ENCODE peak calls at places on chromosome 7, in four cellular contexts. R, A, X and N are unnamed samples.

GRCh38 chr7:40332516-40332915 is 197.7 kb downstream of the SUGCT start:
- DNase-seq in R (no peak), A (no peak), X (no peak), N (no peak)

GRCh38 chr7:4191046-4191445 is 491.0 kb upstream of the FOXK1 start:
- DNase-seq in R (no peak), A (no peak), X (no peak), N (no peak)

GRCh38 chr7:45988405-45989057 is 67.5 kb upstream of the IGFBP3 start:
- DNase-seq in R (no peak), A (no peak), X (no peak), N (no peak)

GRCh38 chr7:158811461-158811860 is 17.8 kb downstream of the ESYT2 start:
- DNase-seq in R (peak), A (peak), X (peak), N (no peak)

GRCh38 chr7:4871056-4871680 is 9.3 kb upstream of the PAPOLB start:
- DNase-seq in R (no peak), A (no peak), X (no peak), N (no peak)

GRCh38 chr7:100839361-100839760 is 12.0 kb upstream of the EPHB4 start:
- DNase-seq in R (no peak), A (no peak), X (no peak), N (no peak)

GRCh38 chr7:9958461-9958860 is 1015.2 kb upstream of the PHF14 start:
- DNase-seq in R (no peak), A (no peak), X (no peak), N (no peak)

GRCh38 chr7:44259547-44260457 is 59.0 kb downstream of the YKT6 start:
- DNase-seq in R (peak), A (peak), X (no peak), N (no peak)

GRCh38 chr7:129553861-129554530 is 51.7 kb downstream of the SMKR1 start:
- DNase-seq in R (peak), A (no peak), X (peak), N (no peak)

GRCh38 chr7:155785536-155785935 is 26.7 kb downstream of the SHH start:
- DNase-seq in R (no peak), A (no peak), X (no peak), N (no peak)

GRCh38 chr7:231030-231857 is 38.9 kb downstream of the FAM20C start:
- DNase-seq in R (peak), A (no peak), X (no peak), N (no peak)

GRCh38 chr7:116101709-116102108 is 71.1 kb upstream of the TFEC start:
- DNase-seq in R (no peak), A (no peak), X (no peak), N (no peak)

GRCh38 chr7:78020131-78020873 is 221.7 kb downstream of the PHTF2 start:
- DNase-seq in R (peak), A (peak), X (no peak), N (no peak)

GRCh38 chr7:104230606-104231005 is 22.8 kb upstream of the ORC5 start:
- DNase-seq in R (no peak), A (no peak), X (no peak), N (no peak)